ENCODE peak calls at places on chromosomes 13 and 19, in eight cellular contexts. One of them, this sample, is unnamed.

GRCh38 chr13:99384468-99384867 is 77.3 kb upstream of the GPR183 start:
- DNase-seq in MM.1S: no peak
- DNase-seq in breast epithelium: no peak
- DNase-seq in cardiac muscle cell: no peak
- DNase-seq in A549: no peak
- DNase-seq in esophagus muscularis mucosa: no peak
- DNase-seq in left lung: no peak
- DNase-seq in heart left ventricle: no peak
- DNase-seq in this sample: no peak

GRCh38 chr19:3516675-3517207 is 10.6 kb downstream of the FZR1 start:
- DNase-seq in MM.1S: peak; percentile 66
- DNase-seq in breast epithelium: no peak
- DNase-seq in cardiac muscle cell: no peak
- DNase-seq in A549: no peak
- DNase-seq in esophagus muscularis mucosa: no peak
- DNase-seq in left lung: no peak
- DNase-seq in heart left ventricle: no peak
- DNase-seq in this sample: no peak

GRCh38 chr19:10760268-10760944 is 42.5 kb downstream of the DNM2 start:
- DNase-seq in MM.1S: no peak
- DNase-seq in breast epithelium: no peak
- DNase-seq in cardiac muscle cell: no peak
- DNase-seq in A549: no peak
- DNase-seq in esophagus muscularis mucosa: no peak
- DNase-seq in left lung: no peak
- DNase-seq in heart left ventricle: peak; percentile 20
- DNase-seq in this sample: no peak

GRCh38 chr13:20498659-20499058 is 27.0 kb downstream of the CRYL1 start:
- DNase-seq in MM.1S: no peak
- DNase-seq in breast epithelium: no peak
- DNase-seq in cardiac muscle cell: no peak
- DNase-seq in A549: no peak
- DNase-seq in esophagus muscularis mucosa: no peak
- DNase-seq in left lung: no peak
- DNase-seq in heart left ventricle: no peak
- DNase-seq in this sample: no peak

GRCh38 chr13:33471182-33471581 is 185.6 kb upstream of the STARD13 start:
- DNase-seq in MM.1S: no peak
- DNase-seq in breast epithelium: no peak
- DNase-seq in cardiac muscle cell: no peak
- DNase-seq in A549: no peak
- DNase-seq in esophagus muscularis mucosa: no peak
- DNase-seq in left lung: no peak
- DNase-seq in heart left ventricle: no peak
- DNase-seq in this sample: no peak

GRCh38 chr19:16920816-16921529 is 32.2 kb downstream of the F2RL3 start:
- DNase-seq in MM.1S: no peak
- DNase-seq in breast epithelium: no peak
- DNase-seq in cardiac muscle cell: peak; percentile 85
- DNase-seq in A549: no peak
- DNase-seq in esophagus muscularis mucosa: no peak
- DNase-seq in left lung: no peak
- DNase-seq in heart left ventricle: no peak
- DNase-seq in this sample: no peak

GRCh38 chr13:31045621-31046081 is 113.2 kb downstream of the TEX26 start:
- DNase-seq in MM.1S: no peak
- DNase-seq in breast epithelium: peak; percentile 61
- DNase-seq in cardiac muscle cell: peak; percentile 94
- DNase-seq in A549: peak; percentile 90
- DNase-seq in esophagus muscularis mucosa: no peak
- DNase-seq in left lung: peak; percentile 88
- DNase-seq in heart left ventricle: peak; percentile 74
- DNase-seq in this sample: no peak

GRCh38 chr13:42906257-42906656 is 85.8 kb downstream of the EPSTI1 start:
- DNase-seq in MM.1S: no peak
- DNase-seq in breast epithelium: no peak
- DNase-seq in cardiac muscle cell: no peak
- DNase-seq in A549: no peak
- DNase-seq in esophagus muscularis mucosa: no peak
- DNase-seq in left lung: no peak
- DNase-seq in heart left ventricle: no peak
- DNase-seq in this sample: no peak

GRCh38 chr19:41225238-41226052 is 6.4 kb downstream of the AXL start:
- DNase-seq in MM.1S: no peak
- DNase-seq in breast epithelium: no peak
- DNase-seq in cardiac muscle cell: peak; percentile 98
- DNase-seq in A549: peak; percentile 100
- DNase-seq in esophagus muscularis mucosa: peak; percentile 95
- DNase-seq in left lung: peak; percentile 65
- DNase-seq in heart left ventricle: no peak
- DNase-seq in this sample: peak; percentile 56

GRCh38 chr19:58374200-58374599 is 6.6 kb downstream of the ZNF837 start:
- DNase-seq in MM.1S: no peak
- DNase-seq in breast epithelium: no peak
- DNase-seq in cardiac muscle cell: no peak
- DNase-seq in A549: no peak
- DNase-seq in esophagus muscularis mucosa: no peak
- DNase-seq in left lung: no peak
- DNase-seq in heart left ventricle: no peak
- DNase-seq in this sample: no peak

GRCh38 chr19:36460046-36460445 is 29.3 kb downstream of the ZNF566 start:
- DNase-seq in MM.1S: no peak
- DNase-seq in breast epithelium: no peak
- DNase-seq in cardiac muscle cell: no peak
- DNase-seq in A549: no peak
- DNase-seq in esophagus muscularis mucosa: no peak
- DNase-seq in left lung: no peak
- DNase-seq in heart left ventricle: no peak
- DNase-seq in this sample: no peak

GRCh38 chr13:20359335-20359734 is 127.2 kb upstream of the GJB6 start:
- DNase-seq in MM.1S: no peak
- DNase-seq in breast epithelium: no peak
- DNase-seq in cardiac muscle cell: peak; percentile 97
- DNase-seq in A549: peak; percentile 65
- DNase-seq in esophagus muscularis mucosa: no peak
- DNase-seq in left lung: no peak
- DNase-seq in heart left ventricle: no peak
- DNase-seq in this sample: no peak

GRCh38 chr19:34066007-34066656 is 106.2 kb upstream of the LSM14A start:
- DNase-seq in MM.1S: no peak
- DNase-seq in breast epithelium: no peak
- DNase-seq in cardiac muscle cell: no peak
- DNase-seq in A549: no peak
- DNase-seq in esophagus muscularis mucosa: no peak
- DNase-seq in left lung: no peak
- DNase-seq in heart left ventricle: no peak
- DNase-seq in this sample: no peak

GRCh38 chr19:6740589-6741348 is 1.3 kb downstream of the TRIP10 start:
- DNase-seq in MM.1S: no peak
- DNase-seq in breast epithelium: no peak
- DNase-seq in cardiac muscle cell: peak; percentile 53
- DNase-seq in A549: peak; percentile 27
- DNase-seq in esophagus muscularis mucosa: no peak
- DNase-seq in left lung: peak; percentile 59
- DNase-seq in heart left ventricle: peak; percentile 85
- DNase-seq in this sample: no peak

GRCh38 chr13:110944121-110944967 is 29.5 kb upstream of the ANKRD10 start:
- DNase-seq in MM.1S: peak; percentile 24
- DNase-seq in breast epithelium: no peak
- DNase-seq in cardiac muscle cell: peak; percentile 81
- DNase-seq in A549: peak; percentile 65
- DNase-seq in esophagus muscularis mucosa: no peak
- DNase-seq in left lung: no peak
- DNase-seq in heart left ventricle: no peak
- DNase-seq in this sample: no peak

GRCh38 chr19:52307275-52307674 is 10.3 kb downstream of the ZNF480 start:
- DNase-seq in MM.1S: no peak
- DNase-seq in breast epithelium: no peak
- DNase-seq in cardiac muscle cell: peak; percentile 34
- DNase-seq in A549: peak; percentile 72
- DNase-seq in esophagus muscularis mucosa: no peak
- DNase-seq in left lung: no peak
- DNase-seq in heart left ventricle: no peak
- DNase-seq in this sample: no peak
- TF ChIP-seq CTCF in MM.1S: no peak
- TF ChIP-seq CTCF in breast epithelium: no peak
- TF ChIP-seq CTCF in cardiac muscle cell: no peak
- TF ChIP-seq CTCF in A549: no peak
- TF ChIP-seq CTCF in esophagus muscularis mucosa: no peak
- TF ChIP-seq CTCF in left lung: no peak
- TF ChIP-seq CTCF in heart left ventricle: no peak
- TF ChIP-seq CTCF in this sample: no peak

GRCh38 chr19:45391871-45392665 is 12.8 kb downstream of the PPP1R13L start:
- DNase-seq in MM.1S: no peak
- DNase-seq in breast epithelium: no peak
- DNase-seq in cardiac muscle cell: no peak
- DNase-seq in A549: no peak
- DNase-seq in esophagus muscularis mucosa: no peak
- DNase-seq in left lung: no peak
- DNase-seq in heart left ventricle: no peak
- DNase-seq in this sample: no peak

GRCh38 chr19:45400192-45400591 is 4.7 kb downstream of the PPP1R13L start:
- DNase-seq in MM.1S: no peak
- DNase-seq in breast epithelium: no peak
- DNase-seq in cardiac muscle cell: no peak
- DNase-seq in A549: no peak
- DNase-seq in esophagus muscularis mucosa: no peak
- DNase-seq in left lung: no peak
- DNase-seq in heart left ventricle: peak; percentile 36
- DNase-seq in this sample: no peak

GRCh38 chr19:45391346-45391745 is 13.5 kb downstream of the PPP1R13L start:
- DNase-seq in MM.1S: no peak
- DNase-seq in breast epithelium: no peak
- DNase-seq in cardiac muscle cell: peak; percentile 46
- DNase-seq in A549: peak; percentile 62
- DNase-seq in esophagus muscularis mucosa: no peak
- DNase-seq in left lung: no peak
- DNase-seq in heart left ventricle: no peak
- DNase-seq in this sample: no peak

GRCh38 chr19:45396389-45397260 is 8.2 kb downstream of the PPP1R13L start:
- DNase-seq in MM.1S: no peak
- DNase-seq in breast epithelium: no peak
- DNase-seq in cardiac muscle cell: no peak
- DNase-seq in A549: no peak
- DNase-seq in esophagus muscularis mucosa: no peak
- DNase-seq in left lung: no peak
- DNase-seq in heart left ventricle: no peak
- DNase-seq in this sample: no peak

DNA sequence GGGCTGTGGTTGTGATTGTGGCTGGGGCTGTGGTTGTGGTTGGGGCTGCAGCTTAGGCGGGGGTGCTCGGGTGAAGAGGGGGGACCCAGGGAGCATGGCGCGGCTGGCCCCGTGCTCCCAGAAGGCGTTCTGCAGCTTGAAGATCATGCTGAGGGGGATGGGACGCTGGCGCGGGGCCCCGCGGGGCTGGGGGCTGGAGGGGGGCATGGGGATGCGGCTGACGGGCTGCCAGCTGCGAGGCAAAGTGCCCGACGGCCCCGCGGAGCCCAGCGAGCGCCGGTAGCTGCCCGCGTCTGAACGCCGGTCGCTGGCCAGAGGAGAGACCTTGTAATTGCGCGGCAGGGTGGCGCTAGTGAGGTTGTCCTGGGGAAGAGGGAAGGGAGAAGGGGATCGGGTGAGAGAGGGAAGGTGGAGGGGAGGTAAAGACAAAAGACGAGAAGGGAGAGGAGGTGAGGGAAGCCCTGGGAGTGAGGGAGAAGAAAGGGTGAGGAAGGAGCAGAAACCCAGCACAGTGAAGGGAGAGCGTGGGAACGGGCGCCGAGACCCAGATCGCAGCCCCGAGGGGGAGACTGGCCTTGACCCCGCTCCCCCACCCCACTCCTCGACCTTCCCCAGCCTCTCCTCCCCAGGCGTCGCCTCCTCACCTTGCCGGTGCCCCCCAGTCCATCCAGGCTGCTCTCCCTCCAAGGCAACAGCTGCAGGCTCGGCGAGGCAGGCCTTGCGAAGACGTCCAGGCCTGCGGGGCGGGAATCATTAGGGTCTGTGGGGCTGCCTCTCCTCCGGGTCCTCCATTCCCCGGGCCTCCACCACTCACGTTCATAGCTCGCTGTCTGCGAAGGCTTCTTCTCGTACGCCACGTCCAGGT is 9.1 kb downstream of the PPP1R13L start:
- DNase-seq in MM.1S: no peak
- DNase-seq in breast epithelium: no peak
- DNase-seq in cardiac muscle cell: no peak
- DNase-seq in A549: no peak
- DNase-seq in esophagus muscularis mucosa: no peak
- DNase-seq in left lung: no peak
- DNase-seq in heart left ventricle: no peak
- DNase-seq in this sample: no peak
- TF ChIP-seq CTCF in MM.1S: no peak
- TF ChIP-seq CTCF in breast epithelium: no peak
- TF ChIP-seq CTCF in cardiac muscle cell: no peak
- TF ChIP-seq CTCF in A549: no peak
- TF ChIP-seq CTCF in esophagus muscularis mucosa: no peak
- TF ChIP-seq CTCF in left lung: no peak
- TF ChIP-seq CTCF in heart left ventricle: no peak
- TF ChIP-seq CTCF in this sample: no peak

GRCh38 chr19:53868892-53869804 is 1.5 kb downstream of the MYADM start:
- DNase-seq in MM.1S: no peak
- DNase-seq in breast epithelium: peak; percentile 93
- DNase-seq in cardiac muscle cell: peak; percentile 98
- DNase-seq in A549: peak; percentile 91
- DNase-seq in esophagus muscularis mucosa: peak; percentile 98
- DNase-seq in left lung: peak; percentile 91
- DNase-seq in heart left ventricle: peak; percentile 94
- DNase-seq in this sample: peak; percentile 74
- TF ChIP-seq CTCF in MM.1S: no peak
- TF ChIP-seq CTCF in breast epithelium: peak; percentile 56
- TF ChIP-seq CTCF in cardiac muscle cell: peak; percentile 11
- TF ChIP-seq CTCF in A549: no peak
- TF ChIP-seq CTCF in esophagus muscularis mucosa: peak; percentile 36
- TF ChIP-seq CTCF in left lung: peak; percentile 58
- TF ChIP-seq CTCF in heart left ventricle: peak; percentile 20
- TF ChIP-seq CTCF in this sample: no peak

GRCh38 chr19:50549059-50549926 is 18.9 kb downstream of the LRRC4B start:
- DNase-seq in MM.1S: no peak
- DNase-seq in breast epithelium: no peak
- DNase-seq in cardiac muscle cell: no peak
- DNase-seq in A549: no peak
- DNase-seq in esophagus muscularis mucosa: no peak
- DNase-seq in left lung: no peak
- DNase-seq in heart left ventricle: no peak
- DNase-seq in this sample: no peak

GRCh38 chr19:50549927-50550593 is 18.2 kb downstream of the LRRC4B start:
- DNase-seq in MM.1S: no peak
- DNase-seq in breast epithelium: no peak
- DNase-seq in cardiac muscle cell: no peak
- DNase-seq in A549: no peak
- DNase-seq in esophagus muscularis mucosa: no peak
- DNase-seq in left lung: no peak
- DNase-seq in heart left ventricle: no peak
- DNase-seq in this sample: no peak

GRCh38 chr19:50548191-50549058 is 19.8 kb downstream of the LRRC4B start:
- DNase-seq in MM.1S: no peak
- DNase-seq in breast epithelium: no peak
- DNase-seq in cardiac muscle cell: no peak
- DNase-seq in A549: no peak
- DNase-seq in esophagus muscularis mucosa: no peak
- DNase-seq in left lung: no peak
- DNase-seq in heart left ventricle: no peak
- DNase-seq in this sample: no peak

GRCh38 chr19:50546527-50547221 is 21.6 kb downstream of the LRRC4B start:
- DNase-seq in MM.1S: no peak
- DNase-seq in breast epithelium: no peak
- DNase-seq in cardiac muscle cell: no peak
- DNase-seq in A549: no peak
- DNase-seq in esophagus muscularis mucosa: no peak
- DNase-seq in left lung: no peak
- DNase-seq in heart left ventricle: no peak
- DNase-seq in this sample: no peak

GRCh38 chr19:50547385-50548190 is 20.6 kb downstream of the LRRC4B start:
- DNase-seq in MM.1S: no peak
- DNase-seq in breast epithelium: no peak
- DNase-seq in cardiac muscle cell: no peak
- DNase-seq in A549: no peak
- DNase-seq in esophagus muscularis mucosa: no peak
- DNase-seq in left lung: no peak
- DNase-seq in heart left ventricle: no peak
- DNase-seq in this sample: no peak
- TF ChIP-seq CTCF in MM.1S: no peak
- TF ChIP-seq CTCF in breast epithelium: no peak
- TF ChIP-seq CTCF in cardiac muscle cell: no peak
- TF ChIP-seq CTCF in A549: no peak
- TF ChIP-seq CTCF in esophagus muscularis mucosa: no peak
- TF ChIP-seq CTCF in left lung: no peak
- TF ChIP-seq CTCF in heart left ventricle: no peak
- TF ChIP-seq CTCF in this sample: no peak

This sample was measured in omental fat pad.